ENCODE peak calls at places on chromosomes 7 and 10, in six cellular contexts. M, K, S, Y, E and O are unnamed samples.

GRCh38 chr7:95999481-95999880 is 227.1 kb downstream of the DYNC1I1 start:
- DNase-seq in S (no peak), M (no peak), E (no peak), Y (no peak), K (no peak), O (no peak)

GRCh38 chr10:101284171-101285092 is 55.2 kb upstream of the LBX1 start:
- DNase-seq in E (no peak), M (no peak), Y (no peak), K (no peak), S (no peak), O (no peak)

GRCh38 chr10:44934416-44935200 is 23.5 kb downstream of the TMEM72 start:
- DNase-seq in M (no peak), E (no peak), S (no peak), K (no peak), Y (no peak), O (no peak)

GRCh38 chr7:95589031-95589430 is 7.3 kb downstream of the PDK4 start:
- DNase-seq in S (no peak), K (no peak), Y (no peak), E (no peak), M (no peak), O (no peak)

GRCh38 chr7:149459540-149460433 is 1.1 kb downstream of the ZNF777 start:
- DNase-seq in K (no peak), S (no peak), E (peak), Y (no peak), M (no peak), O (no peak)

GRCh38 chr10:84493951-84494848 is 165.8 kb downstream of the CCSER2 start:
- DNase-seq in K (peak), E (no peak), S (no peak), Y (no peak), M (peak), O (no peak)

GRCh38 chr10:113183543-113183942 is 233.5 kb downstream of the TCF7L2 start:
- DNase-seq in Y (no peak), K (no peak), E (no peak), S (no peak), M (no peak), O (no peak)

GRCh38 chr7:108448777-108449576 is 7.3 kb downstream of the NRCAM start:
- DNase-seq in S (no peak), Y (no peak), M (no peak), K (no peak), E (no peak), O (no peak)

GRCh38 chr10:90222372-90222771 is 521.0 kb downstream of the KIF20B start:
- DNase-seq in K (no peak), Y (no peak), M (peak), S (no peak), E (no peak), O (no peak)

GRCh38 chr7:76506081-76506440 is 4.3 kb upstream of the UPK3B start:
- DNase-seq in S (no peak), M (no peak), E (no peak), K (no peak), Y (no peak), O (no peak)

GRCh38 chr10:21516270-21517131 is 9.0 kb downstream of the SKIDA1 start:
- DNase-seq in K (no peak), Y (no peak), E (peak), S (no peak), M (no peak), O (no peak)

GRCh38 chr10:7702288-7702812 is 766 bp upstream of the ITIH2 start:
- DNase-seq in M (no peak), K (no peak), E (no peak), S (no peak), Y (peak), O (no peak)

GRCh38 chr7:3896366-3896765 is 595.3 kb downstream of the SDK1 start:
- DNase-seq in E (no peak), K (no peak), S (no peak), Y (no peak), M (no peak), O (no peak)

GRCh38 chr10:5975641-5976473 is 1.5 kb downstream of the IL15RA start:
- DNase-seq in E (peak), Y (no peak), K (no peak), S (peak), M (no peak), O (no peak)

GRCh38 chr7:100894860-100895700 is 608 bp downstream of the ACHE start:
- DNase-seq in M (no peak), Y (no peak), E (peak), S (no peak), K (peak), O (peak)

GRCh38 chr10:78441010-78441409 is 407.3 kb downstream of the RPS24 start:
- DNase-seq in K (no peak), M (no peak), S (no peak), Y (no peak), E (no peak), O (no peak)

GRCh38 chr10:68963151-68963550 is 7.2 kb downstream of the DDX21 start:
- DNase-seq in E (no peak), M (no peak), Y (no peak), K (no peak), S (no peak), O (no peak)

GRCh38 chr7:85376589-85376988 is 189.7 kb upstream of the SEMA3D start:
- DNase-seq in S (no peak), E (no peak), K (no peak), M (no peak), Y (no peak), O (no peak)

GRCh38 chr10:93435621-93436385 is 46.3 kb downstream of the MYOF start:
- DNase-seq in E (no peak), M (no peak), K (no peak), S (no peak), Y (peak), O (no peak)

DNA sequence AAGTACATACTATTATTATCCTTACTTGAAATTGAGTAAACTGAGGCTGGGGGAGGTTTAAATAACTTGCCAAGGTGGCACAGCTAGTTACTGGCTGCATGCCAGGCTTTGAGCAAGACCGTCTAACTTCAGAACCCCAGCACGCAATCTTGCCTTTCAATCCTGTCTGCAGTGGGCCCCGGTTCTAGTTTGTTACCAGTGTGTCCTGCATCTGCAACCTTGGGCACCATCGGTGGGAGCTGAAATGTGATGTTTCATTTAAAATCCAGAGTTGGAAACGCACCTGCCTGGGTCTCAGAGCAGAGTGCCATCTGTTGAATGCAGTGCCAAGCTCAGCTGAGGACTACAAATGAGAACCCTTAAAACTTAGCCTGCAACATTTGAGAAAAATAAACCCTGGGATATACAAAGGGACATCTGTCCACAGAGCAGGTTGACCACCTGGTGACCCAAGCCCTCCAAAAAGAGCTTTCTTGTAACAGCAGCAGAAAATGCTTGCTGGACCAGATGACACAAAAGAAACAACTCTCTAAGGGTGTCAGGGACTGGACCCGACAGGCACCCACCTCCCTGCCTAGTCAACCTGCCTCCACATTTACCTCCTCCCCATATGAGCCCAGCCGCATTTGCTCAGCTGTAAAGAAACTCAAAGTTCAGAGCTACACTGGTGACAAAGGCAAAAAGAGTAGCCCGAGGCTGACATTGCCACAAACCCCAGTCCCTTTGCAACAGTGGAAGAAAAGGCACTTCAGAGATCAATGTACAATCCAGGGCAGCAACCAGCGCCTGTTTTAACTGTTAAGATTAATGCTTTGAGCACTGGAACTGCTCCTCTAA is 1.7 kb downstream of the SH3PXD2A start:
- DNase-seq in M (no peak), E (no peak), K (no peak), Y (peak), S (no peak), O (no peak)
- H3K9ac ChIP-seq in M (no peak), E (no peak), K (no peak), Y (peak), S (no peak), O (peak)

GRCh38 chr10:131934769-131935168 is 34.0 kb downstream of the PPP2R2D start:
- DNase-seq in M (no peak), E (no peak), Y (no peak), K (no peak), S (no peak), O (no peak)

GRCh38 chr10:131933695-131934086 is 32.9 kb downstream of the PPP2R2D start:
- DNase-seq in M (no peak), S (no peak), E (peak), Y (no peak), K (no peak), O (no peak)

GRCh38 chr10:131933016-131933694 is 32.3 kb downstream of the PPP2R2D start:
- DNase-seq in Y (no peak), E (peak), M (no peak), S (no peak), K (no peak), O (no peak)

GRCh38 chr10:131936756-131937155 is 35.9 kb downstream of the PPP2R2D start:
- DNase-seq in Y (no peak), E (no peak), K (no peak), S (no peak), M (no peak), O (no peak)

GRCh38 chr10:131935260-131935659 is 34.5 kb downstream of the PPP2R2D start:
- DNase-seq in E (no peak), S (no peak), M (no peak), K (no peak), Y (no peak), O (no peak)
- H3K4me3 ChIP-seq in E (no peak), S (no peak), M (no peak), K (no peak), Y (no peak), O (no peak)

GRCh38 chr7:44814956-44815355 is 18.5 kb downstream of the PPIA start:
- DNase-seq in S (no peak), K (no peak), M (no peak), E (peak), Y (no peak), O (no peak)

GRCh38 chr7:44811571-44811970 is 15.1 kb downstream of the PPIA start:
- DNase-seq in Y (no peak), M (no peak), E (no peak), K (no peak), S (no peak), O (no peak)

GRCh38 chr7:44805950-44806349 is 9.5 kb downstream of the PPIA start:
- DNase-seq in M (no peak), S (no peak), Y (no peak), E (no peak), K (no peak), O (no peak)

GRCh38 chr7:44808914-44809393 is 12.5 kb downstream of the PPIA start:
- DNase-seq in M (no peak), S (no peak), K (no peak), E (no peak), Y (peak), O (no peak)

DNA sequence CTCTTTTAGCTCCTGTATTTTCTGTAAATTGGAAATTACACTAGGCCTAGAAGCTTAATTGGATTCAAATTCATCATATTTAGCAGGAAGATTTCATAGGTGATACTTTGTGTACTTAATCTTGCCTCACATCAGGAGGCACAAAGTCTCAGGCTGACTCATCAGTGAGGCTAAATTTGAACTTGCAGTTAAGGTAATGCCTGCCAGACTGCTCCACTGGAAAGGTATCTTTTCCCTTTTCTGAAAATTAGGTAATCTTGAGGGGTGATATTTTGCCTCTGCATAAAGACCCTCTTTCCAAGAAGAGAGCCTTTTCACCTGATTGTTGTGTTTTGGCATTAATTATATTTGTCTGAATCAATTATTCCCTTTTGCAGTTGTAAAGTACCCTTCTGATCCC is 14.6 kb downstream of the PPIA start:
- DNase-seq in E (no peak), K (no peak), S (no peak), Y (peak), M (no peak), O (no peak)
- TF ChIP-seq ZNF274 in E (no peak), K (no peak), S (no peak), Y (no peak), M (no peak), O (no peak)

DNA sequence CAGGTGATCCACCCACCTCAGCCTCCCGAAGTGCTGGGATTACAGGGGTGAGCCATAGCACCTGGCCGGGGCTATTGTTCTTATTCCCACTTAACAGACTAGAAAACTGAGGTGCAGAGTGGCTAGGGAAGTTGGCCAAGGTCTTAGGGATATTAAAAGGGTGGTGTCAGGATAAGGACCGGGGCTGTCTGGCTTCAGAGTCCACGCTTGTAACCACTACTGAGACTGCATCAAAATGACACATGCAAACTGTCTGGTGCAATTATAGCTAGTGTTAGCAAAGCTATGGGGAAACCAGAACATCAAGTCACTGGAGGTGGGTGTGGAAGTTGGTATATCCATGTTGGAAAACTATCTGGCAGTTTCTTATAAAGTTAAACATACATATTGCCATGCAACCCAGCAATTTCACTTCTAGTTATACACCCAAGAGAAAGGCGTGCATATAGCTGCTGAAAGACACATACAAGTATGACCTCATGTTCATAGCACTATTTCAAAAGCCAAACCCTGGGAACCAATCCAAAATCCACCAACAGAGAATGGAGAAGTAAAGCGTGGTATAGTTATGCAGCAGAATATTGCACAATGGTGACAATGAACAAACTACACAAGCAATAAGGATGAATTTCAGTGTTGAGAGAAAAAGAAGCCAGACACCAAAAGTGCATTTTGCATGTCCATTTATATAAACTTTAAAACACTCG is 33.9 kb upstream of the EEPD1 start:
- DNase-seq in M (no peak), K (no peak), E (no peak), S (no peak), Y (peak), O (no peak)
- H3K9ac ChIP-seq in M (no peak), K (no peak), E (no peak), S (no peak), Y (no peak), O (no peak)

GRCh38 chr10:96655577-96656213 is 64.6 kb downstream of the PIK3AP1 start:
- DNase-seq in S (no peak), M (no peak), E (no peak), Y (no peak), K (no peak), O (no peak)
- H3K4me3 ChIP-seq in S (no peak), M (no peak), E (no peak), Y (no peak), K (no peak), O (no peak)

GRCh38 chr10:95305606-95306385 is 15.0 kb upstream of the PDLIM1 start:
- DNase-seq in K (no peak), E (no peak), S (no peak), M (no peak), Y (no peak), O (no peak)

GRCh38 chr10:95309958-95310357 is 19.2 kb upstream of the PDLIM1 start:
- DNase-seq in M (no peak), K (no peak), S (no peak), E (no peak), Y (no peak), O (no peak)

GRCh38 chr10:95306851-95307250 is 16.0 kb upstream of the PDLIM1 start:
- DNase-seq in E (no peak), M (no peak), S (no peak), K (no peak), Y (no peak), O (no peak)

GRCh38 chr10:95312264-95312663 is 21.5 kb upstream of the PDLIM1 start:
- DNase-seq in M (no peak), E (no peak), Y (no peak), K (no peak), S (no peak), O (no peak)

GRCh38 chr10:95308389-95309302 is 17.8 kb upstream of the PDLIM1 start:
- DNase-seq in S (no peak), K (no peak), E (peak), Y (peak), M (peak), O (no peak)
- TF ChIP-seq ZNF274 in S (no peak), K (no peak), E (no peak), Y (no peak), M (no peak), O (no peak)

DNA sequence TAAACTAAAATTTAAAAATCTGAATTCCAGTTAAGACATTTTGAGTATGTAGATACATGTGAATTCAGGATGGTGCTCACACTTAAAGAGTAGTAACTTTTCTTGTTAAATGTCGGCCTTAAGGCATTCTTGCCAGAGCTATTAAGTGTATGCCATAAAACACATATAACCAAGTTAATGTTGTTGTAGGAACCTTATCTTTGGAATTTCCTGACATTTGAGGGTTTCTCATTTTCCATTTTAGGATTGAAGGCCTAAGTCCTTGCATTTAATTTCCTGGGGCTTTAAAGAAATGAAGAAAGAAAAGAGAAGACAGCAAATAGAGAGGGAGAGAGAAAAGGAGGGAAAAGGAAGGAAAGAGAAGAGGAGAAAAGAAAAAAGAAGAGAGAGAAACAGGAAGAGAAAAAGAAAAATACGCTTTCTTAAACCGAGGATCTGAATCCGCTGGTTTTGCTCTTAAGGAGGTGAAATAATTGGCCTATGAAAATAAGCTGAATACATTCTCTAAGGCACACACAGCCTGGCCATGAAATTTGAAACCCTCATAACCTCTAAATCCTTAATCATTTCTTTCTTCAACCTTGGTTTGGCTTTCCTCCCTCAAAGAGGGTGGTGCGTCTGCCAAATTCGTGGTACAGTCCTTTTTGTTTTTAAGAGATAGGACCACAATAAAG is 43.7 kb downstream of the DENND2A start:
- DNase-seq in S (no peak), E (no peak), K (no peak), Y (no peak), M (no peak), O (no peak)
- H3K9ac ChIP-seq in S (no peak), E (no peak), K (no peak), Y (no peak), M (no peak), O (no peak)